ENCODE peak calls at places on chromosomes 6 and 20, in five cellular contexts. One of them, this sample, is unnamed. For H3K4me1, the result is how much of the 10 kb centered on the place peaks cover.

GRCh38 chr6:68911811-68912210 is 276.7 kb downstream of the ADGRB3 start:
- DNase-seq in SK-N-SH: no peak
- DNase-seq in K562: no peak
- DNase-seq in H1: no peak
- DNase-seq in GM12878: no peak
- DNase-seq in this sample: no peak

GRCh38 chr6:68108243-68108835 is 526.7 kb upstream of the ADGRB3 start:
- DNase-seq in GM12878: no peak
- DNase-seq in K562: peak
- DNase-seq in H1: no peak
- DNase-seq in SK-N-SH: no peak
- DNase-seq in this sample: no peak

GRCh38 chr6:75344455-75344854 is 59.9 kb upstream of the TMEM30A start:
- DNase-seq in GM12878: no peak
- DNase-seq in K562: no peak
- DNase-seq in H1: no peak
- DNase-seq in SK-N-SH: no peak
- DNase-seq in this sample: no peak

GRCh38 chr6:17816921-17817611 is 110.3 kb upstream of the NUP153 start:
- DNase-seq in H1: no peak
- DNase-seq in SK-N-SH: no peak
- DNase-seq in K562: no peak
- DNase-seq in GM12878: no peak
- DNase-seq in this sample: peak

GRCh38 chr6:104483225-104483834 is 376.4 kb downstream of the HACE1 start:
- DNase-seq in GM12878: no peak
- DNase-seq in K562: peak
- DNase-seq in H1: no peak
- DNase-seq in SK-N-SH: peak
- DNase-seq in this sample: peak

GRCh38 chr6:38542031-38542430 is 97.7 kb downstream of the BTBD9 start:
- DNase-seq in K562: no peak
- DNase-seq in SK-N-SH: no peak
- DNase-seq in GM12878: no peak
- DNase-seq in H1: no peak
- DNase-seq in this sample: no peak

GRCh38 chr6:118551673-118552063 is 3.6 kb downstream of the PLN start:
- DNase-seq in K562: no peak
- DNase-seq in GM12878: no peak
- DNase-seq in SK-N-SH: no peak
- DNase-seq in H1: no peak
- DNase-seq in this sample: no peak

GRCh38 chr6:147131728-147132127 is 72.5 kb upstream of the STXBP5 start:
- DNase-seq in K562: peak
- DNase-seq in SK-N-SH: no peak
- DNase-seq in GM12878: no peak
- DNase-seq in H1: no peak
- DNase-seq in this sample: no peak

GRCh38 chr6:21522007-21522758 is 71.4 kb upstream of the SOX4 start:
- DNase-seq in H1: no peak
- DNase-seq in K562: no peak
- DNase-seq in SK-N-SH: peak
- DNase-seq in GM12878: no peak
- DNase-seq in this sample: no peak

GRCh38 chr20:17437251-17437650 is 93.9 kb downstream of the BFSP1 start:
- DNase-seq in SK-N-SH: no peak
- DNase-seq in K562: peak
- DNase-seq in GM12878: no peak
- DNase-seq in H1: no peak
- DNase-seq in this sample: no peak

GRCh38 chr20:54475334-54476287 is at the start of gene DOK5:
- DNase-seq in SK-N-SH: peak
- DNase-seq in K562: no peak
- DNase-seq in GM12878: no peak
- DNase-seq in H1: peak
- DNase-seq in this sample: no peak

DNA sequence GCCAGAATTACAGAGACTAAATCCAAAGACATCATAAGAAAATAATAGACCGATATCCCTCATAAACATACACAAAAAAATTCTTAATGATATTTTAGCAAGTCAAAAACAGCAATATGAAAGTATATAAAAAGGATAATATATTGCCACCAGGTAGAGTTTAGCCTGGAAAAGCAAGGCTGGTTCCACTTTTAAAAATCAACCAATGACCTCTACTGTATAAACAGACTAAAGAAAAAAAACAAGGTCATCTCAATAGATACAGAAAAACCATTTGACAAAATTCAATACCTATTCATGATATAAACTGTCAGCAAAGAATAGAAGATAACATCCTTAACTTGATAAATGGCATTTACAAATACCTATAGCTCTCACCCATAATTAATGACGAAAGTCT is 9.7 kb downstream of the SERINC1 start:
- DNase-seq in GM12878: no peak
- DNase-seq in K562: no peak
- DNase-seq in H1: no peak
- DNase-seq in SK-N-SH: no peak
- DNase-seq in this sample: no peak
- H3K4me1 ChIP-seq in GM12878: under half
- H3K4me1 ChIP-seq in K562: under half
- H3K4me1 ChIP-seq in H1: under half
- H3K4me1 ChIP-seq in SK-N-SH: under half
- H3K4me1 ChIP-seq in this sample: under half

DNA sequence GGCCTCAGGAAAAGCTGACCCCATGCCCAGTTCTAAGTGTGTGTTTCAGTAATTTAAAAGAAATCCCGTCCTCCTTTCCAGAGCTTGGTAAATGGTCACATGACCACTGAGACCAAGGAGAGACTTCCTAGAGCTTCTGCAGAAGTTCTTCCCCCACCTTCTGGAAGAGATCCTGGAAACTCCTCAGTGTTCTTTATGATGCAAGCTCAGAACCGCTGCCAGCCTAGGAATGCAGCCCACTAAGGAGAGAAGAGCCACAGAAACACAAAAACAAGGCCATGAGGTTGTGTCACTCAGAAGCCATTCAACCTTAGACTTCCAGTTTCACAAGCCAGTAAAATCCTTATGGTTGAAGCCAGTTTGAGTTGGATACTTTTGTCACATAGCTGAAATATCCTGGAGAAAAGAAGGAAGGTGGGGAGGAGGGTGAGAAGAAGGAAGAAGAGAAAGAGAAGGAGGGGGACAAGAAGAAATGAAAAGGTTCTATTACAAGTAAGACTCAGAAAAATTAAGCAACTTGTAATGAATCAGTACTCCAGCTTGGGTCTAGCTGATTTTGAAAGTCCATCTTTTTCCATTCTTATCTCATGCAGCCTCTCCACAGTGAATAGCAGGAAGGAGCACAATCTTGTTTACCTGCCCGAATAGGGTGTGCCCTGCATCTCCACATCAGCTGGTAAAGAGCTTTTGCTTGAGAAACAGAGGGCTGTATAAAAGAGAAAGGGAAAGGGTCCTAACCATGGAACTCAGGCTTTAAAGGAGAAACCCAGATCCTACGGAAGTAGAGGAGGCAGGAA is 348.6 kb downstream of the TPBG start:
- DNase-seq in H1: no peak
- DNase-seq in K562: no peak
- DNase-seq in SK-N-SH: no peak
- DNase-seq in GM12878: no peak
- DNase-seq in this sample: no peak
- TF ChIP-seq GABPA in H1: no peak
- TF ChIP-seq GABPA in K562: no peak
- TF ChIP-seq GABPA in SK-N-SH: no peak
- TF ChIP-seq GABPA in GM12878: no peak
- TF ChIP-seq GABPA in this sample: no peak

DNA sequence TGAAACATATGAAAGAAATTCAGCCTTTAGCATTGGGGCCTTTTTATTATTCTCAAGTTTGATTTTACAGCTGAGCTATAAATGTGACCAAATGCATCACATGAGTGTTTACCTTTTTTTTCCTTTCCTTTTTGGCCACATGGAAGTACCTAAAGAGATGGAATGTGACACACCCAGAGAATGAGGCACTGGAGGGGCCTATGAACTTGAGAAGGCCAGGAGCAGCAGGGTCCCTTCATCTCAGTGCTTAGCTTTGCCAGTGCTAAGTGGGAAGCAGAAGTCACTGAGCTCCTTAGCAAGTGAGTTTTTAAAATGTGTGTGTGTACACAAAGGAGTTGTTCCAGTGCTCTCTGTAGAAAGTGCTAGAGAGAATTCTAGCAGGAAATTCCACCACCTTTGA is 44.7 kb downstream of the RREB1 start:
- DNase-seq in GM12878: no peak
- DNase-seq in H1: no peak
- DNase-seq in SK-N-SH: no peak
- DNase-seq in K562: peak
- DNase-seq in this sample: no peak
- H3K4me1 ChIP-seq in GM12878: half or more
- H3K4me1 ChIP-seq in H1: under half
- H3K4me1 ChIP-seq in SK-N-SH: under half
- H3K4me1 ChIP-seq in K562: half or more
- H3K4me1 ChIP-seq in this sample: half or more

GRCh38 chr6:33676416-33677152 is 34.9 kb downstream of the UQCC2 start:
- DNase-seq in GM12878: no peak
- DNase-seq in SK-N-SH: no peak
- DNase-seq in K562: no peak
- DNase-seq in H1: no peak
- DNase-seq in this sample: no peak
- TF ChIP-seq GABPA in GM12878: no peak
- TF ChIP-seq GABPA in SK-N-SH: no peak
- TF ChIP-seq GABPA in K562: no peak
- TF ChIP-seq GABPA in H1: no peak
- TF ChIP-seq GABPA in this sample: no peak

DNA sequence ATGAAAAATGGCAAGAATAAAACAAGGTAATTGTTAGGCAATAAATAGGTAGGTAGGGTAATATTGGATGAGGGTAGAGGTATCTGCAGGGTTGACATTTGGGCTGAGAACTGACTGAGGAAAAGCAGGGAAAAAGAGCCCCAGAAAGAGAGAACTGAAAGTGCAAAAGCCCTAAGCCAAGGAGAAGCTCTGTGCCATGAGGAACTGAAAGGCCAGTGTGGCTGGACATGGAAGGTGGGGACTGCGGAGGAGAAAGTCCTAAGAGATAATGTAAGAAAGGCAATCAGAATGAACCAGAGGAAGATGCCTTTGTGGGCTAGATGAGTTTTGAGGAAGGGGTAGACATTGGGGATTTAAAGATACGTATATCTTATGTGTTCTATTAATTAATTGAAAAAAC is 9.9 kb upstream of the HIVEP2 start:
- DNase-seq in GM12878: no peak
- DNase-seq in SK-N-SH: no peak
- DNase-seq in K562: no peak
- DNase-seq in H1: no peak
- DNase-seq in this sample: no peak
- H3K4me1 ChIP-seq in GM12878: under half
- H3K4me1 ChIP-seq in SK-N-SH: under half
- H3K4me1 ChIP-seq in K562: under half
- H3K4me1 ChIP-seq in H1: under half
- H3K4me1 ChIP-seq in this sample: under half

GRCh38 chr6:11754625-11755289 is 23.8 kb downstream of the ADTRP start:
- DNase-seq in GM12878: no peak
- DNase-seq in SK-N-SH: no peak
- DNase-seq in K562: no peak
- DNase-seq in H1: no peak
- DNase-seq in this sample: no peak

GRCh38 chr6:11756292-11756691 is 22.3 kb downstream of the ADTRP start:
- DNase-seq in H1: no peak
- DNase-seq in GM12878: no peak
- DNase-seq in K562: no peak
- DNase-seq in SK-N-SH: no peak
- DNase-seq in this sample: no peak

GRCh38 chr6:11753798-11754197 is 24.8 kb downstream of the ADTRP start:
- DNase-seq in H1: no peak
- DNase-seq in GM12878: no peak
- DNase-seq in SK-N-SH: no peak
- DNase-seq in K562: no peak
- DNase-seq in this sample: no peak

GRCh38 chr6:11756726-11757125 is 21.9 kb downstream of the ADTRP start:
- DNase-seq in K562: no peak
- DNase-seq in SK-N-SH: no peak
- DNase-seq in H1: no peak
- DNase-seq in GM12878: no peak
- DNase-seq in this sample: no peak

GRCh38 chr6:11755725-11756124 is 22.9 kb downstream of the ADTRP start:
- DNase-seq in GM12878: no peak
- DNase-seq in H1: no peak
- DNase-seq in SK-N-SH: no peak
- DNase-seq in K562: no peak
- DNase-seq in this sample: no peak
- TF ChIP-seq GABPA in GM12878: no peak
- TF ChIP-seq GABPA in H1: no peak
- TF ChIP-seq GABPA in SK-N-SH: no peak
- TF ChIP-seq GABPA in K562: no peak
- TF ChIP-seq GABPA in this sample: no peak

GRCh38 chr6:123830110-123830509 is 26.4 kb downstream of the NKAIN2 start:
- DNase-seq in SK-N-SH: no peak
- DNase-seq in K562: no peak
- DNase-seq in GM12878: no peak
- DNase-seq in H1: no peak
- DNase-seq in this sample: no peak

DNA sequence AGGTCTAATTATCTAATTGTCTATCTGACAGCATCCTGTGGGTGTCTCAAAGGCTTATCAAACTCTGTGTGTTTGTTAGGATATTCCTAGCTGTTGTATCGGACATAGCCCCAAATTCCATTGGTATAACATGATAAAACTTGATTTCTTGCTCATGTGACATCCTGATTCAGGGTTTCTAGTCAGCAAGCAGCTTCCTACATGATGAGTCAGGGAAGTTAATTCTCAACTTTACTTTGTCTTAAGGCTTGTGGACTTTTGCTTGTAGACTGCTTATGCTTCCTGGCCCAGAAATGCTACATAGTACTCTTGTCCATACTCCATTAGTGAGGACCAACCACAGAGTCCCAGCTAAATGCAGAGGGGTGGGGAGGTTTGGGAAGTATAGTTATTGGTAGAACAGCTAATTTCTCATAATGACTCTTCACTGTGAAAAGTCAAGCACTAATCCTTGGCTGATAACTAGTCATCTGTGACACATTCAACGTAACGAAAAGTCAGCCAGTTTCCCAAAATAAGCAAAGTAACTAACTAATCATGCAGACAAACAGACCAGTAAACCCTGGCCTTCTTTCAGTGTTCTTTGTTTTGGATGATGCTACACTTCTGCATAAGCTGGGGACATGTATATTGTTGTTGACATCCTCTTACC is 25.8 kb downstream of the NKAIN2 start:
- DNase-seq in H1: no peak
- DNase-seq in GM12878: no peak
- DNase-seq in K562: no peak
- DNase-seq in SK-N-SH: no peak
- DNase-seq in this sample: no peak
- H3K4me1 ChIP-seq in H1: under half
- H3K4me1 ChIP-seq in GM12878: under half
- H3K4me1 ChIP-seq in K562: under half
- H3K4me1 ChIP-seq in SK-N-SH: under half
- H3K4me1 ChIP-seq in this sample: under half

GRCh38 chr6:130161627-130162404 is 60.9 kb downstream of the SAMD3 start:
- DNase-seq in SK-N-SH: no peak
- DNase-seq in GM12878: no peak
- DNase-seq in K562: no peak
- DNase-seq in H1: no peak
- DNase-seq in this sample: no peak
- TF ChIP-seq GABPA in SK-N-SH: no peak
- TF ChIP-seq GABPA in GM12878: no peak
- TF ChIP-seq GABPA in K562: no peak
- TF ChIP-seq GABPA in H1: no peak
- TF ChIP-seq GABPA in this sample: no peak

GRCh38 chr20:36856691-36857635 is 19.0 kb upstream of the TLDC2 start:
- DNase-seq in GM12878: no peak
- DNase-seq in K562: no peak
- DNase-seq in SK-N-SH: no peak
- DNase-seq in H1: no peak
- DNase-seq in this sample: no peak
- H3K4me1 ChIP-seq in GM12878: under half
- H3K4me1 ChIP-seq in K562: under half
- H3K4me1 ChIP-seq in SK-N-SH: half or more
- H3K4me1 ChIP-seq in H1: under half
- H3K4me1 ChIP-seq in this sample: under half

This sample was measured in HepG2.